ENCODE peak calls at places on chromosome 16, in five cellular contexts. One of them, this sample, is unnamed.

GRCh38 chr16:87834668-87835473 is 34.4 kb downstream of the SLC7A5 start:
- DNase-seq in non-pigmented ciliary epithelial cell: peak; percentile 37
- DNase-seq in sciatic nerve: no peak
- DNase-seq in neural crest cell: no peak
- DNase-seq in stimulated activated naive CD4-positive, alpha-beta T cell: no peak
- DNase-seq in this sample: no peak

GRCh38 chr16:14418795-14419225 is 211.2 kb downstream of the PARN start:
- DNase-seq in non-pigmented ciliary epithelial cell: no peak
- DNase-seq in sciatic nerve: no peak
- DNase-seq in neural crest cell: no peak
- DNase-seq in stimulated activated naive CD4-positive, alpha-beta T cell: no peak
- DNase-seq in this sample: no peak

GRCh38 chr16:27993587-27993986 is 69.9 kb downstream of the GSG1L start:
- DNase-seq in non-pigmented ciliary epithelial cell: no peak
- DNase-seq in sciatic nerve: peak; percentile 3
- DNase-seq in neural crest cell: no peak
- DNase-seq in stimulated activated naive CD4-positive, alpha-beta T cell: no peak
- DNase-seq in this sample: no peak

GRCh38 chr16:89444151-89444723 is 46.1 kb downstream of the ANKRD11 start:
- DNase-seq in non-pigmented ciliary epithelial cell: no peak
- DNase-seq in sciatic nerve: no peak
- DNase-seq in neural crest cell: no peak
- DNase-seq in stimulated activated naive CD4-positive, alpha-beta T cell: no peak
- DNase-seq in this sample: no peak

GRCh38 chr16:17252064-17252463 is 218.7 kb downstream of the XYLT1 start:
- DNase-seq in non-pigmented ciliary epithelial cell: no peak
- DNase-seq in sciatic nerve: no peak
- DNase-seq in neural crest cell: no peak
- DNase-seq in stimulated activated naive CD4-positive, alpha-beta T cell: no peak
- DNase-seq in this sample: no peak

GRCh38 chr16:4936181-4936990 is 562 bp downstream of the PPL start:
- DNase-seq in non-pigmented ciliary epithelial cell: no peak
- DNase-seq in sciatic nerve: no peak
- DNase-seq in neural crest cell: no peak
- DNase-seq in stimulated activated naive CD4-positive, alpha-beta T cell: no peak
- DNase-seq in this sample: no peak

GRCh38 chr16:10511829-10512228 is 68.6 kb downstream of the EMP2 start:
- DNase-seq in non-pigmented ciliary epithelial cell: no peak
- DNase-seq in sciatic nerve: no peak
- DNase-seq in neural crest cell: no peak
- DNase-seq in stimulated activated naive CD4-positive, alpha-beta T cell: no peak
- DNase-seq in this sample: no peak

GRCh38 chr16:6148361-6148760 is 1050.8 kb upstream of the EEF2KMT start:
- DNase-seq in non-pigmented ciliary epithelial cell: no peak
- DNase-seq in sciatic nerve: no peak
- DNase-seq in neural crest cell: no peak
- DNase-seq in stimulated activated naive CD4-positive, alpha-beta T cell: no peak
- DNase-seq in this sample: no peak

GRCh38 chr16:15576960-15577958 is 65.7 kb downstream of the MARF1 start:
- DNase-seq in non-pigmented ciliary epithelial cell: no peak
- DNase-seq in sciatic nerve: no peak
- DNase-seq in neural crest cell: no peak
- DNase-seq in stimulated activated naive CD4-positive, alpha-beta T cell: no peak
- DNase-seq in this sample: no peak

GRCh38 chr16:8583199-8583598 is 7.1 kb downstream of the TMEM114 start:
- DNase-seq in non-pigmented ciliary epithelial cell: no peak
- DNase-seq in sciatic nerve: no peak
- DNase-seq in neural crest cell: no peak
- DNase-seq in stimulated activated naive CD4-positive, alpha-beta T cell: no peak
- DNase-seq in this sample: no peak